ENCODE peak calls at places on chromosomes 1 and 21, in five cellular contexts. R, T, S, D and L are unnamed samples.

GRCh38 chr1:169115891-169116585 is 9.5 kb downstream of the ATP1B1 start:
- DNase-seq in R (peak), T (no peak), S (no peak), D (peak), L (no peak)

GRCh38 chr1:7702365-7702764 is 68.7 kb upstream of the VAMP3 start:
- DNase-seq in R (no peak), T (no peak), S (peak), D (no peak), L (no peak)

GRCh38 chr1:146012703-146013565 is 8.6 kb downstream of the HJV start:
- DNase-seq in R (peak), T (peak), S (no peak), D (peak), L (peak)

GRCh38 chr21:38048241-38048640 is 132.0 kb upstream of the KCNJ6 start:
- DNase-seq in R (no peak), T (no peak), S (no peak), D (no peak), L (no peak)

GRCh38 chr21:37855568-37856391 is 60.5 kb downstream of the KCNJ6 start:
- DNase-seq in R (no peak), T (no peak), S (no peak), D (no peak), L (no peak)

GRCh38 chr1:4512622-4513021 is 141.8 kb upstream of the AJAP1 start:
- DNase-seq in R (no peak), T (no peak), S (no peak), D (no peak), L (no peak)

GRCh38 chr1:201084171-201084766 is 28.0 kb downstream of the CACNA1S start:
- DNase-seq in R (no peak), T (no peak), S (no peak), D (no peak), L (peak)

GRCh38 chr1:20076695-20077461 is 6.9 kb downstream of the PLA2G5 start:
- DNase-seq in R (no peak), T (no peak), S (no peak), D (no peak), L (no peak)

GRCh38 chr1:44775930-44776748 is 799 bp downstream of the RPS8 start:
- DNase-seq in R (no peak), T (no peak), S (no peak), D (no peak), L (peak)

GRCh38 chr1:174692313-174692712 is 244.5 kb downstream of the GPR52 start:
- DNase-seq in R (no peak), T (peak), S (no peak), D (peak), L (no peak)

GRCh38 chr21:46554431-46555224 is 50.3 kb downstream of the S100B start:
- DNase-seq in R (no peak), T (no peak), S (no peak), D (no peak), L (no peak)

GRCh38 chr1:33921281-33921680 is 57.4 kb downstream of the HMGB4 start:
- DNase-seq in R (no peak), T (no peak), S (no peak), D (no peak), L (no peak)

GRCh38 chr1:84997667-84998600 is 1.0 kb upstream of the MCOLN2 start:
- DNase-seq in R (peak), T (no peak), S (peak), D (no peak), L (no peak)

GRCh38 chr1:201740609-201741231 is 88.2 kb upstream of the IPO9 start:
- DNase-seq in R (no peak), T (no peak), S (no peak), D (no peak), L (no peak)

GRCh38 chr1:50080904-50081586 is 27.7 kb upstream of the ELAVL4 start:
- DNase-seq in R (peak), T (no peak), S (peak), D (peak), L (no peak)

GRCh38 chr1:235206533-235207201 is 45.6 kb upstream of the RBM34 start:
- DNase-seq in R (no peak), T (no peak), S (no peak), D (no peak), L (no peak)

GRCh38 chr1:115107501-115108260 is 18.4 kb upstream of the TSPAN2 start:
- DNase-seq in R (no peak), T (no peak), S (no peak), D (no peak), L (no peak)

GRCh38 chr1:24236170-24237045 is 49.3 kb upstream of the IFNLR1 start:
- DNase-seq in R (no peak), T (peak), S (no peak), D (peak), L (no peak)

GRCh38 chr1:225907341-225907740 is 16.7 kb downstream of the PYCR2 start:
- DNase-seq in R (no peak), T (no peak), S (no peak), D (no peak), L (no peak)

GRCh38 chr1:150579955-150580642 is 689 bp upstream of the MCL1 start:
- DNase-seq in R (no peak), T (no peak), S (no peak), D (no peak), L (no peak)

GRCh38 chr1:150484431-150484830 is 2.8 kb upstream of the TARS2 start:
- DNase-seq in R (no peak), T (no peak), S (no peak), D (no peak), L (no peak)

GRCh38 chr1:162404550-162405160 is 7.3 kb downstream of the SH2D1B start:
- DNase-seq in R (no peak), T (no peak), S (no peak), D (no peak), L (no peak)

GRCh38 chr1:179761296-179761695 is 18.2 kb downstream of the FAM163A start:
- DNase-seq in R (peak), T (no peak), S (no peak), D (no peak), L (no peak)

GRCh38 chr21:43626390-43626789 is 32.9 kb downstream of the HSF2BP start:
- DNase-seq in R (no peak), T (no peak), S (no peak), D (no peak), L (no peak)

GRCh38 chr1:207084701-207085180 is 3.9 kb upstream of the C4BPB start:
- DNase-seq in R (peak), T (peak), S (peak), D (peak), L (peak)

GRCh38 chr1:65691962-65692361 is 100.7 kb upstream of the PDE4B start:
- DNase-seq in R (no peak), T (no peak), S (no peak), D (no peak), L (no peak)

GRCh38 chr1:248695451-248696132 is 7.0 kb downstream of the OR14I1 start:
- DNase-seq in R (no peak), T (no peak), S (no peak), D (no peak), L (no peak)

GRCh38 chr1:151511636-151512215 is 539 bp downstream of the CGN start:
- DNase-seq in R (peak), T (no peak), S (peak), D (peak), L (no peak)

GRCh38 chr1:204651843-204652421 is 33.6 kb downstream of the LRRN2 start:
- DNase-seq in R (peak), T (no peak), S (peak), D (no peak), L (no peak)

GRCh38 chr1:39642796-39643195 is 3.4 kb upstream of the HEYL start:
- DNase-seq in R (no peak), T (no peak), S (no peak), D (no peak), L (no peak)

GRCh38 chr1:53963472-53963871 is 17.3 kb downstream of the LRRC42 start:
- DNase-seq in R (no peak), T (no peak), S (no peak), D (no peak), L (no peak)

GRCh38 chr1:70358921-70359564 is 4.5 kb upstream of the ANKRD13C start:
- DNase-seq in R (no peak), T (no peak), S (no peak), D (no peak), L (no peak)

GRCh38 chr21:15667010-15667409 is 62.8 kb upstream of the USP25 start:
- DNase-seq in R (no peak), T (no peak), S (no peak), D (peak), L (no peak)

GRCh38 chr1:177488722-177489121 is 318.0 kb downstream of the BRINP2 start:
- DNase-seq in R (peak), T (no peak), S (no peak), D (no peak), L (no peak)

GRCh38 chr1:25617626-25618432 is 1.2 kb downstream of the MAN1C1 start:
- DNase-seq in R (peak), T (no peak), S (peak), D (no peak), L (no peak)

GRCh38 chr1:162736633-162737067 is 53.9 kb upstream of the HSD17B7 start:
- DNase-seq in R (no peak), T (no peak), S (no peak), D (no peak), L (no peak)

GRCh38 chr21:45577806-45578801 is 35.9 kb upstream of the SLC19A1 start:
- DNase-seq in R (peak), T (no peak), S (peak), D (no peak), L (no peak)

GRCh38 chr21:44892536-44893277 is 19.2 kb upstream of the PTTG1IP start:
- DNase-seq in R (peak), T (peak), S (peak), D (no peak), L (peak)

GRCh38 chr1:47187926-47188250 is 1.9 kb downstream of the PDZK1IP1 start:
- DNase-seq in R (no peak), T (no peak), S (no peak), D (no peak), L (no peak)

GRCh38 chr1:94773931-94774422 is 46.2 kb upstream of the SLC44A3 start:
- DNase-seq in R (no peak), T (peak), S (no peak), D (peak), L (no peak)
- TF ChIP-seq MAX in R (no peak), T (peak), S (no peak), D (no peak), L (no peak)

DNA sequence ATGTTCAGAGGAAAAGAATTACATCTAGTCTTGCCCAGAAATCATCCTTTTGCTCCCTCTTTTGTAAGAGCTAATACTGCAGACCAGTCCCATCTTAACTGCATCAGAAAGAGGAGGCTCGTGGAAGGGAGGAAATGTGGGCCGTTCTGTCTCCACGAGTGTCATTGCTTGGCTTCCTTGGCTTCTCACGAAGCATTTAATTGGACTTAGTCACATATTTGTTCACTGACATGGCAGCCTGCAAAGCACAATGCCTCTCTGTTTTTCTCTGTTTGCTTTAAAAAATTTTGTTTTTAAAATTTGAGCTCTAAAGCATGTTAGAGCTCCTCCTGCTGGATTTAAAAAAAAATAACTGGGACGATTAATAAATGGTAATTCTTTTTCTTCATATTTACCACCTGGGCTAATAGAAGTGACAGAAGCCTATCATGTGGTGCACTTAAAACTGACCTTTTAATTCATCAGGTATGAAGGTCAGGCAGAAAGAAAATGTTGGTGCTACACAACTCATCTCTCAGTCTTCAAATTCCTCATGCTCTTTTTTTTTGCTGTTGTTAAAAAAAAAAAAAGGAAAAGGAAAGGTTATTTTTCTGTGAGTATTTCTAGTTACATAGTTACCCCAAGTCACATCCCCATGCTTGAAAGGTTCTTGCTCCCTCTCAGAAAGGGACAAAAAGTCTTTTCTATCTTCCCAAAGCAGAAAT is 21.0 kb upstream of the C1orf105 start:
- DNase-seq in R (peak), T (peak), S (no peak), D (peak), L (peak)
- TF ChIP-seq MAX in R (peak), T (no peak), S (no peak), D (peak), L (no peak)

DNA sequence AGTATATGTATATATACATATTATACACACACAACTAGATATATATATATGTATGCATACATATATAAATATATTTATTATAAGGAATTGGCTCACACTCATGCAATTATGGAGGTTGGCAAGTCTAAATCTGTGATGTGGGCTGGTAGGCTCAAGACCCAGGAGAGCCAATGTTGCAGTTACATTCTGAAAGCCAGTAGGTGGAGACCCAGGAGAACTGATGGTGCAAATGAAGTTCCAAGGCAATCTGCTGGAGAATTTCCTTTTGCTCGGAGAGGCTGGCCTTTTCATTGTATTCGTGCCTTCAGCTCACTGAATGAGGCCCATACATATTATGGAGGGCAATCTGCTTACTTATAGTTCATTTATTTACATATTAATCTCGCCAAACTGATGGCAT is 9.4 kb downstream of the IVL start:
- DNase-seq in R (no peak), T (peak), S (no peak), D (no peak), L (peak)
- TF ChIP-seq MAX in R (no peak), T (no peak), S (no peak), D (no peak), L (no peak)

DNA sequence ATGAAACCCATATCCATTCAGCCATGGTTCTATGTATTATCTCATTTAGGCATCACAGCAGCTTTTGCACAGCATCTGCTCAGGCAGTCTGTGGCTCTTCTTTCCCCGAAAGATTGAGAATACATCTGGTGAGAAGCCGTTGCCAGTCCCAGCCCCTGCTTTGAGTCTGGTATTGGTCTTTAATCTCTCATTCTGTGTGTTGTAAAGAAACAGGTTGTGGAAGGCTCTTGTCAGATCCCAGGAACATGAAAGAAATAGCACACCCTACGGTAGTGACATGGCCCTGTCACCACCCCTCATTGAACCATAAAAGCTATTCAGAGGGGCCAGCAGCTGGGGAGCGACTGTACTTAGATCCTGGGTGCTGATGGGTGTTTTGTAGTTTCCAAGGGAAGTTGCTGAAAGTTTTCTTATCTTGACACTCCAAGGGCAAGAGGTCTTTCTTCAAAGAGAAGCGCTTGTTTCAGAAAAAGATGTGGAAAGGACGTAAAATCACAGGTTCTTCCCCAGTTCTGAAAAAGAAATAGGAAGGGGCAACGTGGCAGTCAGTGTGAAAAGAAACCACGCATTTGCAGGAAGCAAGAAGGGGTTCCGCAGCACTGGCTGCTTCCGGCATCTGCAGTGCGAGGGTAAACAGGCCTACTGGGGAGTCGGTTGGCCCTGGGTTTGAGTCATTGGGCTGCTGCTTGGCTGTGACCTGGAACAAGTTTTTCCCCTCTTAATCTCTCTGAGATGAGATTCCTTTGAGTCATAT is 145.0 kb downstream of the DHRS3 start:
- DNase-seq in R (no peak), T (no peak), S (no peak), D (no peak), L (no peak)
- TF ChIP-seq MAX in R (no peak), T (no peak), S (no peak), D (no peak), L (no peak)

GRCh38 chr1:29281531-29281930 is 45.2 kb downstream of the PTPRU start:
- DNase-seq in R (no peak), T (no peak), S (no peak), D (no peak), L (no peak)

GRCh38 chr1:29279896-29280779 is 43.8 kb downstream of the PTPRU start:
- DNase-seq in R (no peak), T (no peak), S (no peak), D (no peak), L (no peak)

GRCh38 chr1:29282135-29282923 is 46.0 kb downstream of the PTPRU start:
- DNase-seq in R (no peak), T (no peak), S (no peak), D (no peak), L (no peak)

GRCh38 chr1:29279406-29279805 is 43.1 kb downstream of the PTPRU start:
- DNase-seq in R (no peak), T (no peak), S (no peak), D (no peak), L (no peak)

DNA sequence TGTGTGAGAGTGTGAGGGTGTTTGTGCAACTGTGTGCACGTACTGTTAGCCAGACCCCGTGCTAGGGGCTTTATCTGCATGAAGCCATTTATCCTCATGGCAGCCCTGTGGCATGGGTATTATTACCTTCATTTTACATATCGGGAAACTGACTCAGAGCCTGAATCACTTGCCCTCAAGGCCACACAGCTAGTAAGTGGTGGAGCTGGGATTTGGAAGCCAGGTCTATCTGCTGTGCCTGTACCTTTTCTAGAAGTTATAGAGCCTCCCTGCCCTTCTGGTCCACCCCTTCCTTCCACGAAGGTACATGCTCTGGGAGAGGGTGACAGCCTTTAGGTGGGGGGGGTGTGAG is 44.4 kb downstream of the PTPRU start:
- DNase-seq in R (no peak), T (no peak), S (no peak), D (no peak), L (peak)
- TF ChIP-seq MAX in R (no peak), T (no peak), S (no peak), D (no peak), L (no peak)

DNA sequence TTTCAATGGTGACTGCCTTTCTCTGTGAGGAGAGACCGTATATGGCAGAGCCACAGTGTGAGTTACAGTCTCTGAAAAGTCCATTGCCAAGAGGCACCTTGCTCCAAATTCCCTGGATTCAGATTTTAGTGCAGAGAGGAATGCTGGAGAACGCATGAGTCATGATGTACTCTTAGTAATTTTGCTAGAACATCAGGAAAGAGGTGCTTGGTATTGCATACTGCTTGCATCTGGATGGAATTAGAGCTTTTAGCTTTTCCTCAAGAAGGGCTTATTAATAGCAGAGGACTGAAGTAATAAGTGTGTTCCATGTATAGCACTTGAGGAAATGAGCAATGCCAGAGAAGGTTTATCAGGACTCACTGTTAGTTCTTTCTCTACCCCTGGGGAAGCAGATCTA is 40.5 kb upstream of the AKT3 start:
- DNase-seq in R (peak), T (no peak), S (no peak), D (no peak), L (no peak)
- TF ChIP-seq MAX in R (no peak), T (no peak), S (no peak), D (no peak), L (no peak)

DNA sequence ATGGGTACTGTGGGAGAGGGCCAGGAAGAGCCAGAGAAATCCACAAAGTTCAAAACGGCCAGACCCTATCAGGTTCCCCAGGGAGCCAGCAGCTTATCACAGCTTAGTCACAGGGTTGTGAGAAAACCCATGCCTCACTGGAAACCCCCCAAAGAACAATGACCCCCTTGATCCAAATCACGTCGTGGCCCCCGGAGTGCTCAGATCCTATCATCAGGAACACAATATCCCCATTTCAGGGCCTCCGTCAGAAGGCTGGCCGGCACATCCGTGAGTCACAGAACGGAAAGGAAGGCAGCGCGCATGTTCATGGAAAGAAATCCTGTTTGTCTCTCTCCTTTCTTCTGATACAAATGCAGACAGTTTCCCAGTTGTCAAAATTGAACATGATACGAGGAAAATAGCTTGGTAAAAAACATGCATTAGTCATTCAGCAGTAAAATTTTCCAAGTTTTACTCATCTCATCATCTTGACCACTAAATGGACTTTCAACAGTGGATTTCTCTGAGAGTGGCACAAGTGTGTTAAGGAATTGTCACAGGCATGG is 125.0 kb downstream of the RIPK4 start:
- DNase-seq in R (no peak), T (no peak), S (no peak), D (peak), L (peak)
- TF ChIP-seq MAX in R (peak), T (no peak), S (no peak), D (no peak), L (no peak)